ENCODE peak calls at places on chromosomes 13 and 19, in five cellular contexts. One of them, this sample, is unnamed.

GRCh38 chr13:70893832-70894231 is 785.6 kb upstream of the KLHL1 start:
- DNase-seq in A549: no peak
- DNase-seq in HCT116: no peak
- DNase-seq in GM23338: peak; percentile 39
- DNase-seq in SK-N-SH: no peak
- DNase-seq in this sample: peak; percentile 30

GRCh38 chr13:110228936-110229904 is 77.7 kb downstream of the COL4A1 start:
- DNase-seq in SK-N-SH: no peak
- DNase-seq in HCT116: no peak
- DNase-seq in GM23338: no peak
- DNase-seq in A549: no peak
- DNase-seq in this sample: no peak

GRCh38 chr13:112885782-112886268 is 83.2 kb upstream of the MCF2L start:
- DNase-seq in SK-N-SH: peak; percentile 96
- DNase-seq in A549: peak; percentile 61
- DNase-seq in GM23338: peak; percentile 87
- DNase-seq in HCT116: peak; percentile 37
- DNase-seq in this sample: no peak

GRCh38 chr19:51473009-51473707 is 5.2 kb upstream of the CEACAM18 start:
- DNase-seq in GM23338: peak; percentile 87
- DNase-seq in A549: peak; percentile 72
- DNase-seq in HCT116: peak; percentile 59
- DNase-seq in SK-N-SH: peak; percentile 69
- DNase-seq in this sample: peak; percentile 89

GRCh38 chr19:11538232-11539036 is at the start of gene CNN1:
- DNase-seq in HCT116: no peak
- DNase-seq in GM23338: peak; percentile 86
- DNase-seq in A549: no peak
- DNase-seq in SK-N-SH: no peak
- DNase-seq in this sample: no peak

GRCh38 chr19:6126335-6126974 is 9.0 kb upstream of the ACSBG2 start:
- DNase-seq in A549: peak; percentile 86
- DNase-seq in HCT116: peak; percentile 91
- DNase-seq in GM23338: peak; percentile 76
- DNase-seq in SK-N-SH: peak; percentile 55
- DNase-seq in this sample: peak; percentile 49

GRCh38 chr19:56133858-56134654 is 7.0 kb upstream of the ZNF444 start:
- DNase-seq in GM23338: no peak
- DNase-seq in HCT116: no peak
- DNase-seq in A549: peak; percentile 32
- DNase-seq in SK-N-SH: no peak
- DNase-seq in this sample: no peak

GRCh38 chr13:29808264-29808663 is 42.2 kb downstream of the UBL3 start:
- DNase-seq in HCT116: no peak
- DNase-seq in SK-N-SH: no peak
- DNase-seq in A549: no peak
- DNase-seq in GM23338: no peak
- DNase-seq in this sample: no peak

GRCh38 chr19:15463865-15464371 is 426 bp downstream of the RASAL3 start:
- DNase-seq in HCT116: no peak
- DNase-seq in A549: no peak
- DNase-seq in SK-N-SH: no peak
- DNase-seq in GM23338: peak; percentile 59
- DNase-seq in this sample: peak; percentile 72

GRCh38 chr13:92657565-92657964 is 569.0 kb upstream of the GPC6 start:
- DNase-seq in A549: no peak
- DNase-seq in GM23338: no peak
- DNase-seq in SK-N-SH: no peak
- DNase-seq in HCT116: no peak
- DNase-seq in this sample: no peak

GRCh38 chr13:30705672-30706071 is 29.7 kb upstream of the ALOX5AP start:
- DNase-seq in HCT116: no peak
- DNase-seq in A549: peak; percentile 5
- DNase-seq in SK-N-SH: no peak
- DNase-seq in GM23338: no peak
- DNase-seq in this sample: no peak

GRCh38 chr13:30142502-30143211 is 164.7 kb downstream of the KATNAL1 start:
- DNase-seq in A549: peak; percentile 39
- DNase-seq in GM23338: peak; percentile 28
- DNase-seq in SK-N-SH: peak; percentile 75
- DNase-seq in HCT116: peak; percentile 21
- DNase-seq in this sample: no peak

GRCh38 chr13:45623516-45624090 is 8.1 kb upstream of the ERICH6B start:
- DNase-seq in A549: peak; percentile 27
- DNase-seq in SK-N-SH: peak; percentile 39
- DNase-seq in GM23338: peak; percentile 48
- DNase-seq in HCT116: peak; percentile 33
- DNase-seq in this sample: no peak

GRCh38 chr19:44777715-44778347 is at the start of gene CBLC:
- DNase-seq in SK-N-SH: peak; percentile 49
- DNase-seq in A549: peak; percentile 60
- DNase-seq in HCT116: peak; percentile 94
- DNase-seq in GM23338: peak; percentile 99
- DNase-seq in this sample: no peak

GRCh38 chr13:27449081-27449603 is 1.2 kb downstream of the MTIF3 start:
- DNase-seq in A549: no peak
- DNase-seq in SK-N-SH: peak; percentile 30
- DNase-seq in GM23338: peak; percentile 22
- DNase-seq in HCT116: no peak
- DNase-seq in this sample: no peak

GRCh38 chr19:33252971-33253370 is 27.3 kb upstream of the SLC7A10 start:
- DNase-seq in HCT116: no peak
- DNase-seq in GM23338: no peak
- DNase-seq in A549: no peak
- DNase-seq in SK-N-SH: no peak
- DNase-seq in this sample: no peak

GRCh38 chr13:105971720-105972119 is 563.7 kb downstream of the EFNB2 start:
- DNase-seq in GM23338: no peak
- DNase-seq in HCT116: no peak
- DNase-seq in A549: no peak
- DNase-seq in SK-N-SH: no peak
- DNase-seq in this sample: no peak

GRCh38 chr19:3599776-3600183 is 6.9 kb downstream of the TBXA2R start:
- DNase-seq in SK-N-SH: peak; percentile 72
- DNase-seq in GM23338: peak; percentile 78
- DNase-seq in A549: no peak
- DNase-seq in HCT116: no peak
- DNase-seq in this sample: no peak

GRCh38 chr13:77113496-77113895 is 86.5 kb upstream of the FBXL3 start:
- DNase-seq in HCT116: no peak
- DNase-seq in SK-N-SH: no peak
- DNase-seq in A549: no peak
- DNase-seq in GM23338: peak; percentile 19
- DNase-seq in this sample: no peak

GRCh38 chr19:934865-935422 is 9.1 kb downstream of the ARID3A start:
- DNase-seq in GM23338: no peak
- DNase-seq in SK-N-SH: peak; percentile 85
- DNase-seq in A549: peak; percentile 38
- DNase-seq in HCT116: no peak
- DNase-seq in this sample: peak; percentile 90

GRCh38 chr19:3801412-3802096 is 15.4 kb upstream of the MATK start:
- DNase-seq in A549: no peak
- DNase-seq in SK-N-SH: peak; percentile 85
- DNase-seq in HCT116: no peak
- DNase-seq in GM23338: peak; percentile 90
- DNase-seq in this sample: no peak

GRCh38 chr13:98482476-98483444 is 94.1 kb downstream of the STK24 start:
- DNase-seq in A549: no peak
- DNase-seq in HCT116: no peak
- DNase-seq in GM23338: peak; percentile 46
- DNase-seq in SK-N-SH: no peak
- DNase-seq in this sample: peak; percentile 32

GRCh38 chr19:3725640-3726310 is 17.6 kb downstream of the TJP3 start:
- DNase-seq in GM23338: peak; percentile 86
- DNase-seq in SK-N-SH: peak; percentile 39
- DNase-seq in A549: no peak
- DNase-seq in HCT116: peak; percentile 73
- DNase-seq in this sample: no peak

GRCh38 chr19:27794444-27795042 is 1418.4 kb downstream of the UQCRFS1 start:
- DNase-seq in HCT116: no peak
- DNase-seq in GM23338: peak; percentile 69
- DNase-seq in A549: no peak
- DNase-seq in SK-N-SH: no peak
- DNase-seq in this sample: peak; percentile 42

GRCh38 chr13:52428295-52428694 is 22.1 kb downstream of the VPS36 start:
- DNase-seq in A549: peak; percentile 49
- DNase-seq in SK-N-SH: peak; percentile 33
- DNase-seq in HCT116: no peak
- DNase-seq in GM23338: no peak
- DNase-seq in this sample: no peak

GRCh38 chr13:42847891-42848663 is 66.7 kb downstream of the FAM216B start:
- DNase-seq in A549: no peak
- DNase-seq in HCT116: no peak
- DNase-seq in SK-N-SH: no peak
- DNase-seq in GM23338: no peak
- DNase-seq in this sample: no peak

GRCh38 chr13:80055804-80056203 is 285.1 kb downstream of the SPRY2 start:
- DNase-seq in SK-N-SH: no peak
- DNase-seq in GM23338: no peak
- DNase-seq in A549: no peak
- DNase-seq in HCT116: no peak
- DNase-seq in this sample: no peak

GRCh38 chr13:20489185-20489820 is 36.4 kb downstream of the CRYL1 start:
- DNase-seq in A549: no peak
- DNase-seq in SK-N-SH: no peak
- DNase-seq in HCT116: peak; percentile 49
- DNase-seq in GM23338: no peak
- DNase-seq in this sample: no peak

GRCh38 chr19:35742121-35742724 is at the start of gene IGFLR1:
- DNase-seq in A549: no peak
- DNase-seq in SK-N-SH: no peak
- DNase-seq in GM23338: no peak
- DNase-seq in HCT116: no peak
- DNase-seq in this sample: no peak

GRCh38 chr19:20482721-20483120 is 82.9 kb downstream of the ZNF737 start:
- DNase-seq in A549: peak; percentile 32
- DNase-seq in HCT116: no peak
- DNase-seq in GM23338: peak; percentile 57
- DNase-seq in SK-N-SH: no peak
- DNase-seq in this sample: no peak

GRCh38 chr13:54836273-54836672 is 1807.7 kb downstream of the OLFM4 start:
- DNase-seq in GM23338: no peak
- DNase-seq in SK-N-SH: no peak
- DNase-seq in A549: no peak
- DNase-seq in HCT116: no peak
- DNase-seq in this sample: no peak

DNA sequence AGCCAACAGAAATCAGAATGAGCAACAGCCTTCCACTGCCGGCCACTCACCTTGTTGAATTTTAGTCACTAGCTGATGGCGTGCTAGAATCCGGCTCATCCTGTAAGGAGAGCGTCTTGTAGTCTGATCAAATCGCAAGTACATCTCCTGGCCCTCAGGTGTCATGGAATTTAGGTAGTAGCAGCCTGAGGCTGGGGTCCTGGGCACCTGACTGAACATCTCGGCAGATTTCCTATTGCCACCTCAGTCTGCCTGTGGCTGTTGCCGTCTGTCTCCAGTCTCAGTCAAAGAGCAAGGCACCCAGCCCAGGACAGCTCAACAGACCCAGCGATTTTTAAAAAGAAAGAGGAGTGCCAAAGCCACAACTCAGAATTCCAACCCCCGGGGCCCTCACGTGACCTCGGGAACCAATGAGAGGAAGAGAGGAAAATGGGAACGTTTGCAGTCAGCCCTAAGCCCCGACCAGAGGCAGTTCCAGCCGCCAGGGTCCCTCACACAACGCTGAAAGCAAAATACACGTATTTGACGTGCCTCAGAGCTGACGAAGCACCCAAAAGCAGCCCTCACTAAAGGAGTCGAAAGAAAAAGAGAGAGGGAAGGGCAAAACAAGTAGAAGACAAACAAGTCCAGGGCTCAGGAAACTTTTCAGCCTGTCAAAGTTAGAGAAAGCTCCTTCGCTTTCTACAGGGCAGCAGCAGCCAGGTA is at the start of gene STARD13:
- DNase-seq in HCT116: peak; percentile 59
- DNase-seq in SK-N-SH: peak; percentile 51
- DNase-seq in GM23338: peak; percentile 95
- DNase-seq in A549: peak; percentile 84
- DNase-seq in this sample: peak; percentile 20
- TF ChIP-seq REST in HCT116: no peak
- TF ChIP-seq REST in SK-N-SH: no peak
- TF ChIP-seq REST in GM23338: no peak
- TF ChIP-seq REST in A549: no peak
- TF ChIP-seq REST in this sample: no peak

GRCh38 chr13:32537580-32538233 is 888 bp downstream of the N4BP2L2 start:
- DNase-seq in A549: peak; percentile 8
- DNase-seq in SK-N-SH: no peak
- DNase-seq in GM23338: peak; percentile 19
- DNase-seq in HCT116: peak; percentile 6
- DNase-seq in this sample: peak; percentile 76
- TF ChIP-seq REST in A549: no peak
- TF ChIP-seq REST in SK-N-SH: no peak
- TF ChIP-seq REST in GM23338: no peak
- TF ChIP-seq REST in HCT116: no peak
- TF ChIP-seq REST in this sample: peak; percentile 12

GRCh38 chr13:64855506-64855905 is 2374.6 kb downstream of the PCDH9 start:
- DNase-seq in HCT116: no peak
- DNase-seq in SK-N-SH: peak; percentile 1
- DNase-seq in A549: no peak
- DNase-seq in GM23338: no peak
- DNase-seq in this sample: no peak
- TF ChIP-seq REST in HCT116: no peak
- TF ChIP-seq REST in SK-N-SH: no peak
- TF ChIP-seq REST in A549: no peak
- TF ChIP-seq REST in GM23338: no peak
- TF ChIP-seq REST in this sample: no peak

DNA sequence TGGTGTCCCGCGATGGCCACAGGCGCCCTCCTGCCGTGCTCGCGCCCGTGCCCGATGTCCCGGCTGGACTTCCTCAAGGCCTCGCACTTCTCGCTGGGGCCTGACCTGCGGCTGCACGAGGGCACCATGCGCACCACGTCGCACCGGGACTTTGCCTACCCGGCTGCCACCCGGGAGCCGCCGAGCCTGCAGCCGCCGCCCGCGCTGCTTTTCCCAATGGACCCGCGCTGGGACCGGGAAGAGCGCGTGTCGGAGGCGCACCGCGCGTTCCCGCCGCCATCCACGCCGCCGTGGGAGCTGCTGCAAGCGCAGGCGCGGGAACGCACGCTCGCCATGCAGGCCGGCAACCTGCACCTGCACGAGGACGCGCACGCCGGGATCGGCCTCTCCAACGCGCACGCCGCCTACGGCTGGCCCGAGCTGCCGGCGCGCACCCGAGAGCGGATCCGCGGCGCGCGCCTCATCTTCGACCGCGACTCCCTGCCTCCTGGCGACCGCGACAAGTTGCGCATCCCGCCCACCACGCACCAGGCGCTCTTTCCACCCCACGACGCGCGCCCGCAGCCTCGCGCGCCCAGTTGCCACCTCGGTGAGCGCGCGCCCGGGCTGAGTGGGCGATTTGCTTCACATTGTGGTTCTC is 12.1 kb upstream of the PEX11G start:
- DNase-seq in SK-N-SH: peak; percentile 93
- DNase-seq in A549: peak; percentile 89
- DNase-seq in GM23338: peak; percentile 96
- DNase-seq in HCT116: peak; percentile 78
- DNase-seq in this sample: peak; percentile 36
- TF ChIP-seq REST in SK-N-SH: no peak
- TF ChIP-seq REST in A549: no peak
- TF ChIP-seq REST in GM23338: no peak
- TF ChIP-seq REST in HCT116: no peak
- TF ChIP-seq REST in this sample: no peak